ENCODE peak calls at places on chromosomes 12 and 14, in nine cellular contexts. A, O, U, N, B, H, Q, W and K are unnamed samples.

GRCh38 chr12:93773122-93773871 is 96.1 kb downstream of the CRADD start:
- DNase-seq in A (no peak), O (no peak), U (no peak), N (no peak), B (no peak), H (no peak), Q (no peak), W (peak; percentile 72), K (no peak)

GRCh38 chr14:51002406-51002984 is 58.2 kb upstream of the PYGL start:
- DNase-seq in A (no peak), O (no peak), U (no peak), N (no peak), B (no peak), H (no peak), Q (no peak), W (no peak), K (no peak)

GRCh38 chr14:36408388-36408787 is 88.0 kb upstream of the MBIP start:
- DNase-seq in A (no peak), O (no peak), U (no peak), N (no peak), B (no peak), H (no peak), Q (no peak), W (no peak), K (no peak)

GRCh38 chr12:78315018-78315417 is 484.3 kb downstream of the NAV3 start:
- DNase-seq in A (no peak), O (no peak), U (peak; percentile 66), N (no peak), B (no peak), H (no peak), Q (no peak), W (no peak), K (peak; percentile 51)

GRCh38 chr12:6767592-6768384 is 1.6 kb downstream of the PTMS start:
- DNase-seq in A (no peak), O (no peak), U (no peak), N (no peak), B (peak; percentile 21), H (no peak), Q (no peak), W (no peak), K (no peak)

GRCh38 chr12:93599192-93599591 is 26.7 kb downstream of the SOCS2 start:
- DNase-seq in A (no peak), O (no peak), U (no peak), N (no peak), B (no peak), H (no peak), Q (no peak), W (no peak), K (no peak)

GRCh38 chr14:91078095-91078737 is 17.8 kb upstream of the RPS6KA5 start:
- DNase-seq in A (no peak), O (no peak), U (no peak), N (no peak), B (no peak), H (no peak), Q (peak; percentile 72), W (no peak), K (no peak)

GRCh38 chr12:47636908-47637780 is 68.7 kb downstream of the RPAP3 start:
- DNase-seq in A (no peak), O (peak; percentile 61), U (peak; percentile 0), N (no peak), B (peak; percentile 1), H (no peak), Q (no peak), W (no peak), K (no peak)

GRCh38 chr14:21192447-21192822 is 36.6 kb upstream of the OR5AU1 start:
- DNase-seq in A (no peak), O (peak; percentile 35), U (no peak), N (no peak), B (no peak), H (no peak), Q (no peak), W (no peak), K (no peak)

GRCh38 chr12:1171657-1172056 is 180.6 kb downstream of the ERC1 start:
- DNase-seq in A (no peak), O (peak; percentile 1), U (peak; percentile 76), N (no peak), B (no peak), H (no peak), Q (no peak), W (no peak), K (peak; percentile 72)

GRCh38 chr14:76981670-76982069 is 46.8 kb downstream of the IRF2BPL start:
- DNase-seq in A (no peak), O (no peak), U (no peak), N (no peak), B (no peak), H (no peak), Q (no peak), W (no peak), K (no peak)

GRCh38 chr12:39723831-39724230 is 104.2 kb upstream of the ABCD2 start:
- DNase-seq in A (peak; percentile 9), O (peak; percentile 39), U (peak; percentile 13), N (no peak), B (no peak), H (no peak), Q (no peak), W (peak; percentile 30), K (no peak)

GRCh38 chr14:72892879-72893635 is 844 bp downstream of the DPF3 start:
- DNase-seq in A (peak; percentile 33), O (peak; percentile 2), U (no peak), N (no peak), B (no peak), H (no peak), Q (no peak), W (peak; percentile 25), K (no peak)

GRCh38 chr12:109763201-109763841 is 49.7 kb downstream of the FAM222A start:
- DNase-seq in A (peak; percentile 77), O (no peak), U (no peak), N (no peak), B (peak; percentile 64), H (no peak), Q (no peak), W (peak; percentile 19), K (no peak)

GRCh38 chr14:33218030-33218429 is 279.4 kb downstream of the NPAS3 start:
- DNase-seq in A (no peak), O (no peak), U (no peak), N (no peak), B (no peak), H (no peak), Q (no peak), W (no peak), K (no peak)

GRCh38 chr14:97177016-97177415 is 379.8 kb downstream of the VRK1 start:
- DNase-seq in A (no peak), O (peak; percentile 14), U (peak; percentile 38), N (no peak), B (no peak), H (no peak), Q (no peak), W (no peak), K (no peak)

GRCh38 chr14:77018785-77019184 is 9.7 kb downstream of the IRF2BPL start:
- DNase-seq in A (no peak), O (no peak), U (no peak), N (no peak), B (no peak), H (no peak), Q (no peak), W (no peak), K (no peak)